ENCODE peak calls at places on chromosomes 13 and 19, in seven cellular contexts. O is BE2C; G is hepatocyte; V is heart left ventricle; E is upper lobe of right lung; F is CD4-positive, CD25-positive, alpha-beta regulatory T cell; R is breast epithelium. T is an unnamed sample.

GRCh38 chr19:13953021-13953531 is 767 bp downstream of the DCAF15 start:
- DNase-seq in O (no peak), G (peak; percentile 59), V (no peak), E (no peak), F (no peak), R (no peak), T (peak; percentile 31)

GRCh38 chr19:16447015-16447384 is 24.8 kb downstream of the EPS15L1 start:
- DNase-seq in O (no peak), G (peak; percentile 91), V (peak; percentile 82), E (peak; percentile 90), F (no peak), R (peak; percentile 45), T (peak; percentile 57)

GRCh38 chr19:4970558-4971423 is 1.9 kb downstream of the KDM4B start:
- DNase-seq in O (no peak), G (no peak), V (no peak), E (no peak), F (no peak), R (no peak), T (peak; percentile 26)

GRCh38 chr19:41318696-41319499 is 8.9 kb downstream of the CCDC97 start:
- DNase-seq in O (no peak), G (no peak), V (no peak), E (no peak), F (no peak), R (no peak), T (no peak)

GRCh38 chr19:36797786-36798108 is 25.1 kb upstream of the ZNF850 start:
- DNase-seq in O (no peak), G (no peak), V (no peak), E (no peak), F (no peak), R (no peak), T (no peak)

GRCh38 chr13:51895906-51896888 is 34.4 kb downstream of the CCDC70 start:
- DNase-seq in O (peak; percentile 70), G (peak; percentile 68), V (no peak), E (no peak), F (peak; percentile 14), R (no peak), T (peak; percentile 35)

GRCh38 chr13:30276178-30276577 is 31.2 kb downstream of the KATNAL1 start:
- DNase-seq in O (no peak), G (no peak), V (no peak), E (no peak), F (no peak), R (no peak), T (no peak)

GRCh38 chr19:36152886-36153525 is 759 bp upstream of the COX7A1 start:
- DNase-seq in O (no peak), G (no peak), V (peak; percentile 46), E (no peak), F (no peak), R (no peak), T (no peak)

GRCh38 chr19:1513492-1514294 is 874 bp upstream of the ADAMTSL5 start:
- DNase-seq in O (peak; percentile 51), G (peak; percentile 83), V (peak; percentile 84), E (peak; percentile 85), F (peak; percentile 51), R (no peak), T (peak; percentile 65)

GRCh38 chr13:89726690-89727435 is 1620.6 kb upstream of the MIR17HG start:
- DNase-seq in O (no peak), G (no peak), V (no peak), E (no peak), F (no peak), R (no peak), T (peak; percentile 17)

GRCh38 chr19:39390460-39390758 is 497 bp downstream of the PAF1 start:
- DNase-seq in O (no peak), G (peak; percentile 91), V (no peak), E (no peak), F (peak; percentile 81), R (peak; percentile 89), T (no peak)

GRCh38 chr13:61485128-61485765 is 69.6 kb upstream of the PCDH20 start:
- DNase-seq in O (no peak), G (no peak), V (no peak), E (no peak), F (no peak), R (no peak), T (no peak)

GRCh38 chr13:25574437-25575426 is 203.0 kb downstream of the ATP8A2 start:
- DNase-seq in O (peak; percentile 77), G (peak; percentile 92), V (no peak), E (no peak), F (peak; percentile 40), R (peak; percentile 72), T (peak; percentile 91)

GRCh38 chr13:46595918-46596315 is 42.9 kb downstream of the LRCH1 start:
- DNase-seq in O (no peak), G (no peak), V (no peak), E (no peak), F (no peak), R (no peak), T (no peak)
- H3K4me1 ChIP-seq in O (peaks cover 23% of the 10 kb centered on the region), G (peaks cover 49% of the 10 kb centered on the region), V (peaks cover 81% of the 10 kb centered on the region), E (peaks cover 75% of the 10 kb centered on the region), F (peaks cover 42% of the 10 kb centered on the region), R (peaks cover 12% of the 10 kb centered on the region), T (peaks cover 77% of the 10 kb centered on the region)

GRCh38 chr13:97284558-97284957 is 62.4 kb downstream of the MBNL2 start:
- DNase-seq in O (no peak), G (no peak), V (no peak), E (no peak), F (no peak), R (no peak), T (no peak)

GRCh38 chr13:97286317-97287046 is 64.3 kb downstream of the MBNL2 start:
- DNase-seq in O (no peak), G (no peak), V (no peak), E (no peak), F (no peak), R (no peak), T (no peak)

GRCh38 chr13:97288486-97288900 is 66.4 kb downstream of the MBNL2 start:
- DNase-seq in O (no peak), G (no peak), V (no peak), E (no peak), F (no peak), R (no peak), T (no peak)

GRCh38 chr13:97285221-97285955 is 63.3 kb downstream of the MBNL2 start:
- DNase-seq in O (no peak), G (no peak), V (no peak), E (no peak), F (no peak), R (no peak), T (no peak)

DNA sequence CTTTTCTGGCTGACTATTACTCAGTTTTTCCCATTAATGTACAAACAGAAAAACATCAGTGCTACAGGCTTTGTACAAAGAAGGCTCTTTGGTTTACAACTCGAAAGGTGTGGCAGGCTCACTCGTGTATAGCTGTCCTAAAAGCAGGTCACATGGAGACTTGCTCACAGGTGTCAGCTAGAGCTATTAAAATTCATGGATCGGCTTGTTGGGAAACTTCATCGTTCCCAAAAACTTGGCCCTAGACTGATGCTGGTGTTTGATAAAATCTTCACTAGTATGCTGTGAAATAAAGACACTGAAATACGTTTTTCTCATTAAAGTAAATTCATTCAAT is 64.9 kb downstream of the MBNL2 start:
- DNase-seq in O (no peak), G (no peak), V (no peak), E (no peak), F (no peak), R (no peak), T (no peak)
- H3K4me1 ChIP-seq in O (peaks cover 7% of the 10 kb centered on the region), G (no peaks in the 10 kb centered on the region), V (peaks cover 38% of the 10 kb centered on the region), E (no peaks in the 10 kb centered on the region), F (peaks cover 3% of the 10 kb centered on the region), R (peaks cover 5% of the 10 kb centered on the region), T (no peaks in the 10 kb centered on the region)

GRCh38 chr19:17475541-17476115 is 5.3 kb downstream of the SLC27A1 start:
- DNase-seq in O (no peak), G (no peak), V (peak; percentile 69), E (no peak), F (no peak), R (peak; percentile 96), T (no peak)

GRCh38 chr19:17471410-17472125 is 1.2 kb downstream of the SLC27A1 start:
- DNase-seq in O (no peak), G (no peak), V (no peak), E (no peak), F (no peak), R (no peak), T (no peak)

GRCh38 chr19:17470204-17470841 is at the start of gene SLC27A1:
- DNase-seq in O (peak; percentile 100), G (peak; percentile 100), V (peak; percentile 98), E (peak; percentile 99), F (peak; percentile 90), R (peak; percentile 100), T (peak; percentile 100)

GRCh38 chr19:17469371-17470203 is 737 bp upstream of the SLC27A1 start:
- DNase-seq in O (peak; percentile 96), G (peak; percentile 96), V (peak; percentile 96), E (peak; percentile 99), F (peak; percentile 92), R (peak; percentile 97), T (peak; percentile 97)

GRCh38 chr19:17473041-17473440 is 2.7 kb downstream of the SLC27A1 start:
- DNase-seq in O (no peak), G (no peak), V (no peak), E (no peak), F (no peak), R (no peak), T (no peak)
- H3K4me1 ChIP-seq in O (no peaks in the 10 kb centered on the region), G (peaks cover 15% of the 10 kb centered on the region), V (peaks cover 22% of the 10 kb centered on the region), E (peaks cover 31% of the 10 kb centered on the region), F (peaks cover 23% of the 10 kb centered on the region), R (peaks cover 17% of the 10 kb centered on the region), T (peaks cover 4% of the 10 kb centered on the region)

GRCh38 chr19:28541602-28542393 is 671.2 kb downstream of the UQCRFS1 start:
- DNase-seq in O (no peak), G (no peak), V (no peak), E (no peak), F (no peak), R (no peak), T (no peak)
- H3K4me1 ChIP-seq in O (no peaks in the 10 kb centered on the region), G (no peaks in the 10 kb centered on the region), V (no peaks in the 10 kb centered on the region), E (no peaks in the 10 kb centered on the region), F (no peaks in the 10 kb centered on the region), R (no peaks in the 10 kb centered on the region), T (no peaks in the 10 kb centered on the region)

GRCh38 chr13:83878691-83879410 is 3.4 kb downstream of the SLITRK1 start:
- DNase-seq in O (no peak), G (no peak), V (no peak), E (no peak), F (no peak), R (no peak), T (no peak)
- H3K4me1 ChIP-seq in O (no peaks in the 10 kb centered on the region), G (peaks cover 6% of the 10 kb centered on the region), V (no peaks in the 10 kb centered on the region), E (no peaks in the 10 kb centered on the region), F (no peaks in the 10 kb centered on the region), R (no peaks in the 10 kb centered on the region), T (peaks cover 7% of the 10 kb centered on the region)

GRCh38 chr13:22316494-22317025 is 645.7 kb downstream of the FGF9 start:
- DNase-seq in O (no peak), G (no peak), V (no peak), E (no peak), F (no peak), R (no peak), T (no peak)
- H3K4me1 ChIP-seq in O (no peaks in the 10 kb centered on the region), G (no peaks in the 10 kb centered on the region), V (no peaks in the 10 kb centered on the region), E (no peaks in the 10 kb centered on the region), F (no peaks in the 10 kb centered on the region), R (no peaks in the 10 kb centered on the region), T (no peaks in the 10 kb centered on the region)

DNA sequence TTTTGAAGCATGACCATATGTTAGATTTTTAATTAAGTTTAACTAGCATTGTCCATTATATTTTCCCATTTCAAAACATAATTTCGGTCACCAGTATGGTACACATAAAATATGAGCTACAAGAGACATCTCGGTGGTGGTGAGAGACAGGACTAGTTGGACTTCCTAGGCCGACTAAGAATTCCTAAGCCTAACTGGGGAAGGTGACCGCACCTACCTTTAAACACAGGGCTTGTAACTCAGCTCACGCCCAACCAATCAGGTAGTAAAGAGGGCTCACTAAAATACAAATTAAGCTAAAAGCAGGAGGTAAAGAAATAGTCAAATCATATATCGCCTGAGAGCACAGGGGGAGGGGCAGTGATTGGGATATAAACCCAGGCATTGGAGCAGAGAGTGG is 22.9 kb downstream of the DNAJC15 start:
- DNase-seq in O (no peak), G (no peak), V (no peak), E (no peak), F (no peak), R (no peak), T (no peak)
- H3K4me1 ChIP-seq in O (peaks cover 6% of the 10 kb centered on the region), G (peaks cover 5% of the 10 kb centered on the region), V (no peaks in the 10 kb centered on the region), E (peaks cover 21% of the 10 kb centered on the region), F (peaks cover 11% of the 10 kb centered on the region), R (no peaks in the 10 kb centered on the region), T (no peaks in the 10 kb centered on the region)

T was measured in A673.